ENCODE peak calls at places on chromosomes 4 and X, in five cellular contexts. One of them, this sample, is unnamed. For H3K9me3, the result is how much of the 10 kb centered on the place peaks cover.

GRCh38 chr4:73855406-73855805 is 2.3 kb downstream of the PF4V1 start:
- ATAC-seq in K562: no peak
- ATAC-seq in GM12878: no peak
- ATAC-seq in upper lobe of left lung: no peak
- ATAC-seq in HepG2: no peak
- ATAC-seq in this sample: no peak

GRCh38 chr4:186481998-186482790 is 73.2 kb downstream of the MTNR1A start:
- ATAC-seq in HepG2: no peak
- ATAC-seq in GM12878: no peak
- ATAC-seq in upper lobe of left lung: no peak
- ATAC-seq in K562: peak
- ATAC-seq in this sample: no peak

GRCh38 chrX:118594697-118595420 is 99.2 kb downstream of the DOCK11 start:
- ATAC-seq in HepG2: no peak
- ATAC-seq in K562: no peak
- ATAC-seq in upper lobe of left lung: peak
- ATAC-seq in GM12878: no peak
- ATAC-seq in this sample: peak

GRCh38 chr4:165052627-165053026 is 1.0 kb upstream of the TRIM75 start:
- ATAC-seq in upper lobe of left lung: no peak
- ATAC-seq in GM12878: no peak
- ATAC-seq in K562: peak
- ATAC-seq in HepG2: no peak
- ATAC-seq in this sample: no peak

GRCh38 chrX:107465932-107466620 is 16.6 kb downstream of the FRMPD3 start:
- ATAC-seq in GM12878: peak
- ATAC-seq in HepG2: no peak
- ATAC-seq in upper lobe of left lung: no peak
- ATAC-seq in K562: no peak
- ATAC-seq in this sample: no peak

GRCh38 chr4:3792813-3793212 is 26.6 kb downstream of the ADRA2C start:
- ATAC-seq in GM12878: no peak
- ATAC-seq in upper lobe of left lung: no peak
- ATAC-seq in K562: peak
- ATAC-seq in HepG2: peak
- ATAC-seq in this sample: no peak

GRCh38 chrX:108224727-108225455 is 133.3 kb downstream of the ATG4A start:
- ATAC-seq in K562: peak
- ATAC-seq in HepG2: peak
- ATAC-seq in upper lobe of left lung: no peak
- ATAC-seq in GM12878: peak
- ATAC-seq in this sample: no peak

GRCh38 chr4:184498598-184498997 is 24.2 kb upstream of the IRF2 start:
- ATAC-seq in upper lobe of left lung: no peak
- ATAC-seq in K562: no peak
- ATAC-seq in HepG2: no peak
- ATAC-seq in GM12878: no peak
- ATAC-seq in this sample: no peak

GRCh38 chrX:44978976-44979375 is 106.0 kb downstream of the KDM6A start:
- ATAC-seq in GM12878: no peak
- ATAC-seq in upper lobe of left lung: no peak
- ATAC-seq in K562: no peak
- ATAC-seq in HepG2: no peak
- ATAC-seq in this sample: no peak
- H3K9me3 ChIP-seq in GM12878: under half
- H3K9me3 ChIP-seq in upper lobe of left lung: under half
- H3K9me3 ChIP-seq in K562: under half
- H3K9me3 ChIP-seq in HepG2: under half
- H3K9me3 ChIP-seq in this sample: under half

DNA sequence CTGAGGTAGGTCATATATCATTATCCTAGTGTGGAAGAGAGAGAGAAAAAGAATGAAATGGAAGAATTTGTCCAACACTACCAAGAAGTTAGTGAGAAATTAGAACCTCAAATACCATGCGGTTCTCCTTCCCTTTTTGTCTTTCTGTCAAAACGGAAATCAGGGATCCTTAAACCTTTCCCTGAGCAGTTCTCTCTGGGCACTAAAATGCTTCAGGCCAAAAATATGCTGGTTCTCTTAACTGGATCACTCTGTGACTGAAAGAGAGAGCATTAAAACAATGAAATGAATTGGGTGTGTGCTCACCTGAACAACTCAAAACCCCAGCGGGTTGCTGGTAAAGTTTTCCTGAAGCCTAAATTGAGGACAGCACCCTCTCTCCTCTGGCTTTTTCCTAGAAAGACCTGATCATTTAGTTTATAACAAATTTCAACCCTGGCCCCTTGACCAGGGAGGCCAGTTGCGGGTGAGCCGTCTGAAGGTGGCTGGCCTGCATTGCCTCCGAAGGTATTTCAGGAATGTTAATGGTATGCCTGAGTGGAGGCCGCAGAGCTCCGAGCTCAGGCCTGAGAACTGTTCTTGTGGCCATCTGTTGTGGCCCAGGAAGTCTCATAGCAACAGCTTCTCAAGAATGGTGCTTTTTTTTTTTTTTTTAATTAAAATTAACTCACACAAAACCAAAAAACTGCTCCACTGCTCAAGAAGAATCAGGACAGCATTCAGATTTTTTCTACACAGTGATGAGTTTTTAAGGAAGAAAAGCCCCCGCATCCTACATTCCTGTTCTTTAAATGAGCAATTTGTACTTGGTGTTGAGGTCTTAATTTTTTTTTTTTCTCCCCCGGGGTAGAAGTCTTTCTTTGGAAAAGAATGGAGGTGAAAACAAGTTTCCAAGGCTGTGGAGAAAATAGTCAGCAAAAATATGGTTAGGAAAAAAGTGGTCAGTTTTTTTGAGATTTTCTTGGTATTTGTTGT is 155.1 kb downstream of the SHROOM3 start:
- ATAC-seq in HepG2: peak
- ATAC-seq in GM12878: no peak
- ATAC-seq in K562: no peak
- ATAC-seq in upper lobe of left lung: peak
- ATAC-seq in this sample: peak
- TF ChIP-seq POLR2A in HepG2: no peak
- TF ChIP-seq POLR2A in GM12878: no peak
- TF ChIP-seq POLR2A in K562: no peak
- TF ChIP-seq POLR2A in upper lobe of left lung: no peak
- TF ChIP-seq POLR2A in this sample: no peak

DNA sequence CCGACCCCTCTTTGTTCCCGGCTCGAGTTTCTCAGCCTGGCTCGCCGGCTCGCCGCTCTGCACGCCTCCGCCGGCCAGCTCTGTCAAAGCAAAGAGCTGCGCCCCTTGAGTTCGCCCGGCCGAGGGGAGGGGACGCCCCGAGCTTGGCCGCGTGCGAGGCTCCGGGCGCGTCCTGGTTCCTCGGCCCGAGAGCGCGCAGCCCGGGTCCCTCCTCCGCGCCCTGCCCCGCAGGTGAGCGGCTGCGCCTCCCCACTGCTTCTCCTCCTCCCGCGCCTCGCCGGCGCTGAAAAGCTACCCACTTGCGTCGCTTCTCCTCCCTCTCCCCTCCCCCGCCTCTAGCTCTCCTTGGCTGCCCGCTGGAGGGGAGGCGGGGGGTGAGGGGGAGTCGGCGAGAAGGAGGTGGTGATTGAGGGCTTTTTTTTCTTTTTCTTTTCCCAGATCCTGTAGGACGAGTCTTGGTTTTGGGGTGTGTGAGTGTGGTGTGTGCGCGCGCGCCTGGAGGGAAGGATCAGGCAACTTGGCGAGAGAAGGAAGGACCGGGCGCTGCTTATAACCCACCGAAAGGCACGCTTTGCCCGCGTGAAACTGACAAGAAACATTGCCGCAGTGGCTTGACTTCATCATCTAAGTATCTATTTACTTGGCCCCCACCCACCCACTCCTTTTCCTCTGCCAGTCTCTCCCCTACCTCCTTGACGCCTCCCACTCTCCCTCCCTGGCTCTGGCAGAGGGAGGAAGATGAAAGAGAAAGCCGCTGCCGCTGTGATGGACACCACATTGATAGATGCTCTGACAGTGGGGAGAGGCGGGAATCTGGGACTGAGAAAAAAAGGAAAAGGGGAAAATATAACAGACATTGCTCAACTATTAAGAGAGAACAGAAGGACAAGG is at the start of gene LEF1:
- ATAC-seq in GM12878: peak
- ATAC-seq in K562: peak
- ATAC-seq in upper lobe of left lung: peak
- ATAC-seq in HepG2: peak
- ATAC-seq in this sample: no peak
- TF ChIP-seq POLR2AphosphoS5 in GM12878: no peak
- TF ChIP-seq POLR2AphosphoS5 in K562: peak
- TF ChIP-seq POLR2AphosphoS5 in upper lobe of left lung: no peak
- TF ChIP-seq POLR2AphosphoS5 in HepG2: no peak
- TF ChIP-seq POLR2AphosphoS5 in this sample: no peak

GRCh38 chrX:55867708-55868107 is 150.2 kb downstream of the RRAGB start:
- ATAC-seq in GM12878: peak
- ATAC-seq in K562: no peak
- ATAC-seq in upper lobe of left lung: no peak
- ATAC-seq in HepG2: no peak
- ATAC-seq in this sample: no peak

GRCh38 chrX:55867254-55867653 is 149.7 kb downstream of the RRAGB start:
- ATAC-seq in upper lobe of left lung: no peak
- ATAC-seq in K562: no peak
- ATAC-seq in HepG2: no peak
- ATAC-seq in GM12878: peak
- ATAC-seq in this sample: no peak
- H3K9me3 ChIP-seq in upper lobe of left lung: under half
- H3K9me3 ChIP-seq in K562: under half
- H3K9me3 ChIP-seq in HepG2: under half
- H3K9me3 ChIP-seq in GM12878: under half
- H3K9me3 ChIP-seq in this sample: under half

GRCh38 chr4:80007745-80008149 is 65.3 kb downstream of the ANTXR2 start:
- ATAC-seq in HepG2: no peak
- ATAC-seq in K562: peak
- ATAC-seq in GM12878: peak
- ATAC-seq in upper lobe of left lung: no peak
- ATAC-seq in this sample: no peak
- TF ChIP-seq POLR2A in HepG2: no peak
- TF ChIP-seq POLR2A in K562: no peak
- TF ChIP-seq POLR2A in GM12878: no peak
- TF ChIP-seq POLR2A in upper lobe of left lung: no peak
- TF ChIP-seq POLR2A in this sample: no peak